ENCODE peak calls at places on chromosomes 1 and 21, in eight cellular contexts. G is H9; L is gastrocnemius medialis; C is stomach; R is naive thymus-derived CD4-positive, alpha-beta T cell; A is right cardiac atrium; B is PC-3; H is heart left ventricle. D is an unnamed sample. For H3K9me3 and H3K4me1, the result is how much of the 10 kb centered on the place peaks cover.

GRCh38 chr1:179164494-179164893 is 65.0 kb downstream of the ABL2 start:
- DNase-seq in B (peak), C (no peak), H (no peak), A (no peak), G (no peak), R (no peak), L (no peak), D (no peak)

GRCh38 chr1:15296602-15297321 is 49.7 kb downstream of the FHAD1 start:
- DNase-seq in G (no peak), C (no peak), B (peak), H (no peak), R (no peak), L (no peak), A (no peak), D (no peak)

GRCh38 chr1:182869241-182869666 is 30.1 kb downstream of the DHX9 start:
- DNase-seq in B (no peak), L (no peak), C (no peak), A (no peak), G (peak), R (no peak), H (no peak), D (peak)

GRCh38 chr1:39526466-39527189 is 35.2 kb downstream of the BMP8A start:
- DNase-seq in H (no peak), C (no peak), A (no peak), R (no peak), B (no peak), L (no peak), G (no peak), D (no peak)

GRCh38 chr1:115991909-115992308 is 15.6 kb downstream of the SLC22A15 start:
- DNase-seq in G (no peak), H (no peak), A (no peak), L (no peak), C (no peak), R (no peak), B (no peak), D (no peak)

GRCh38 chr1:111604931-111605330 is 14.7 kb upstream of the RAP1A start:
- DNase-seq in C (no peak), R (no peak), L (no peak), A (no peak), B (peak), G (no peak), H (no peak), D (no peak)

GRCh38 chr1:186340772-186341171 is 34.3 kb downstream of the TPR start:
- DNase-seq in H (no peak), L (no peak), R (no peak), C (no peak), A (no peak), B (no peak), G (no peak), D (no peak)

GRCh38 chr1:41953291-41953690 is 34.6 kb upstream of the HIVEP3 start:
- DNase-seq in B (no peak), G (no peak), C (no peak), H (no peak), L (no peak), A (no peak), R (no peak), D (no peak)

GRCh38 chr1:112532074-112532473 is 23.3 kb downstream of the WNT2B start:
- DNase-seq in B (no peak), L (no peak), H (no peak), R (no peak), C (no peak), G (no peak), A (no peak), D (no peak)

GRCh38 chr1:85936470-85936869 is 220.1 kb downstream of the COL24A1 start:
- DNase-seq in B (no peak), L (no peak), C (no peak), G (no peak), A (peak), H (no peak), R (no peak), D (no peak)

GRCh38 chr1:231421616-231421970 is 494 bp downstream of the EGLN1 start:
- DNase-seq in H (peak), G (peak), A (peak), L (peak), R (no peak), C (peak), B (peak), D (peak)

GRCh38 chr1:54413295-54413694 is 7.1 kb upstream of the SSBP3 start:
- DNase-seq in A (peak), H (peak), B (peak), G (no peak), L (no peak), C (peak), R (peak), D (peak)

GRCh38 chr1:95685091-95685490 is 451.1 kb downstream of the RWDD3 start:
- DNase-seq in B (no peak), H (no peak), C (no peak), R (no peak), A (no peak), L (no peak), G (no peak), D (no peak)

GRCh38 chr1:236808005-236808404 is 12.9 kb downstream of the MTR start:
- DNase-seq in H (no peak), C (no peak), G (no peak), A (no peak), R (no peak), B (no peak), L (no peak), D (no peak)

GRCh38 chr1:170145061-170145460 is 698 bp upstream of the NTMT2 start:
- DNase-seq in L (no peak), B (no peak), R (no peak), A (no peak), G (no peak), C (no peak), H (no peak), D (no peak)

GRCh38 chr1:42035205-42035829 is 116.6 kb upstream of the HIVEP3 start:
- DNase-seq in R (no peak), C (peak), G (peak), H (peak), B (peak), A (peak), L (peak), D (peak)

GRCh38 chr1:234620272-234620711 is 10.3 kb upstream of the IRF2BP2 start:
- DNase-seq in B (no peak), C (no peak), L (no peak), A (no peak), R (no peak), H (no peak), G (no peak), D (no peak)

GRCh38 chr21:38965241-38965640 is 159.5 kb downstream of the ETS2 start:
- DNase-seq in H (no peak), C (no peak), A (no peak), L (no peak), B (no peak), G (no peak), R (no peak), D (no peak)

GRCh38 chr1:94602312-94602711 is 60.8 kb upstream of the F3 start:
- DNase-seq in C (peak), R (no peak), G (no peak), H (no peak), B (peak), A (peak), L (peak), D (no peak)

GRCh38 chr1:182041615-182042014 is 19.9 kb downstream of the ZNF648 start:
- DNase-seq in G (no peak), H (no peak), L (no peak), B (no peak), R (no peak), A (no peak), C (no peak), D (no peak)

GRCh38 chr1:39922139-39922757 is 20.5 kb upstream of the MYCL start:
- DNase-seq in G (peak), C (no peak), A (peak), L (no peak), H (no peak), R (no peak), B (no peak), D (no peak)

GRCh38 chr1:213987876-213988638 is at the start of gene PROX1:
- DNase-seq in G (peak), R (peak), B (peak), L (peak), A (peak), C (peak), H (peak), D (peak)

GRCh38 chr1:67726224-67726623 is 41.2 kb downstream of the GADD45A start:
- DNase-seq in L (no peak), R (no peak), B (peak), A (no peak), H (no peak), G (no peak), C (no peak), D (no peak)

GRCh38 chr1:228964178-228964819 is 229.0 kb downstream of the RHOU start:
- DNase-seq in B (peak), R (no peak), H (peak), L (peak), G (peak), C (peak), A (peak), D (peak)

GRCh38 chr1:34406377-34406776 is 229.7 kb downstream of the C1orf94 start:
- DNase-seq in A (no peak), C (peak), G (no peak), B (no peak), L (no peak), H (no peak), R (no peak), D (no peak)

GRCh38 chr1:95230256-95230655 is 3.8 kb upstream of the RWDD3 start:
- DNase-seq in H (no peak), R (no peak), L (no peak), A (no peak), G (no peak), B (no peak), C (no peak), D (no peak)

GRCh38 chr21:45015469-45015860 is 58.9 kb upstream of the ADARB1 start:
- DNase-seq in R (no peak), A (no peak), C (no peak), H (peak), B (no peak), G (no peak), L (peak), D (no peak)

GRCh38 chr1:152899027-152899426 is 9.3 kb upstream of the IVL start:
- DNase-seq in B (no peak), H (no peak), R (no peak), L (no peak), A (no peak), C (no peak), G (no peak), D (no peak)

GRCh38 chr1:152904688-152905440 is 3.5 kb upstream of the IVL start:
- DNase-seq in L (no peak), G (no peak), C (no peak), R (no peak), H (no peak), A (no peak), B (no peak), D (no peak)

GRCh38 chr1:152901631-152902030 is 6.7 kb upstream of the IVL start:
- DNase-seq in A (no peak), H (no peak), L (no peak), C (no peak), B (peak), R (no peak), G (no peak), D (no peak)

GRCh38 chr1:152906023-152906565 is 2.3 kb upstream of the IVL start:
- DNase-seq in C (no peak), R (no peak), L (no peak), H (no peak), G (no peak), A (no peak), B (peak), D (no peak)

DNA sequence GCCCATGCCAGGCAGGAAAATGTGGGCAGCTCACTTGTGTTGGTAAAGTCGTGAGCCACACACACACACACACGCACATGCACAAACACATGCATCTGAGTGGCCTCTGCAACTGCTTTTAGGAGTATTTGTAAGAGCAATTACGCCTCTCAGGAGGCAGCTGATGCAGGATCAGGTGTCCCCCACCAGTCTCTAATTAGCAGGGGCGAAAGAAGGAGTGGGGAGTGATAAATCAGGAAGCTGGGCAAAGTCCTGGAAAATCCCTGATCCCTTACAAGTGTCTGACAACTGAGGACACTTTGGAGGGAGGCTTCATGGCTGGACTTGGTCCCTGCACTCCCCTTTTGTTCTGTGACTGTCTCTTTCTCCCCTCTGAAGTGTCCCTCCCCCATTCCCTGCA is 5.7 kb upstream of the IVL start:
- DNase-seq in C (no peak), A (no peak), G (no peak), H (no peak), B (no peak), R (no peak), L (no peak), D (no peak)
- H3K9me3 ChIP-seq in C (under half), A (under half), G (under half), H (under half), B (under half), R (under half), L (under half), D (under half)

DNA sequence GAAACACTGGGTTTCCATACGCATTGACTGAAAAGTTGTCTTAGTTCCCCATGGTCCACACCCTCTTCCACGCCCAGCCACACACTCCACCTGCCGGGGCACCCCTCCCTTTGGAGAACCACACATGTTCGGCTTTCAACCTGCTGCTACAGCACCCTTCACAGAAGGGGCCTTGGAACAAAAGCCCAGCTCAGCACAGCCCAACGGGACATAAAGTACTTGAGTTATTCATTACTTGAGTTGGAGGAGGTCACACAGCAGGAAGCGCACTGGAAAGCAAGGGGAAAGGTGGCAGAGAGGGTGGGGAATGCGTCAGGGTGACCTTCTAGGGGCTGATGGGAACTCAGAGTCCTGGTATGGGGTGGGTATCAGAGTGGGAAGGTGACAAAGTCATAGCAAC is 3.0 kb upstream of the ATP1B1 start:
- DNase-seq in B (no peak), A (no peak), H (no peak), L (no peak), C (peak), R (no peak), G (no peak), D (no peak)
- H3K4me1 ChIP-seq in B (under half), A (under half), H (under half), L (under half), C (under half), R (under half), G (under half), D (under half)

DNA sequence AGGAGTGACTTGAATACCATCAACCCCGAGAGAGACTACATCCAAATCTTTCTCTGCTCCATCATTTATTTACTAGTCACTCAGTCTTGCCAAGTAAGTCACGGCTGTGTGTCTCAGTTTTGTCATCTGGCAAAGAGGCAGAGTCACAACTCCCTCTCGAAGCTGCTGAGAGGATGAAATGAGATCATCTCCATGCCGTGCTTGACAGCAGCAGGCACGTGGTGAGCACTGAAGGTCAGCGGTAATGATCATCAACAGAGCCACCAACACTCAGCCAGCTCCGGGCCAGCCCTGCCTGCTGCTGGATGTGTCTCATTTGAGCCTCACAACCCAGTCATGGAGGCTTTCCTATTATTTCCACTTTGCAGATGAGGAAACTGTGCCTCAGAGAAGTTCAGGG is 19.8 kb downstream of the ALDH4A1 start:
- DNase-seq in A (no peak), L (peak), R (no peak), C (no peak), H (no peak), B (no peak), G (no peak), D (peak)
- H3K27ac ChIP-seq in A (no peak), L (peak), R (no peak), C (no peak), H (no peak), B (no peak), G (no peak), D (no peak)

DNA sequence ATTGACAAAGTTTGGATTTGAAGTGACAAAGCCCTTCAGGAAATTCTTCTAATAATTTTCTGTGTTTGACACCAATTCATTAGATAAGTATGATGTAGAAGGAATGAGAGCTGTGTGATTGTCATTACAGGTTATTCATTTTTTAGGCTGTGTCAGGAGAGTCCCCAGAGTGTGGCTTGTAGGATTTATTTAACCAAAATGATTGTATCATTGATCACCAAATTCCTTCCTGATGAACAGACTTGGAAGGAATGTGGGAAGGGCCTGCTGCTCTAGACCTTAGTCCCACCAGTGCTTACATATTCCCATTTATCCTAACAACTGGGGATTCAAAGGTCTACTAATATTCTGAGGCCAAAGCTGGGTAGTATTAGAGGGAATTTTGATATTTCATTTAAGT is 383.3 kb upstream of the KAZN start:
- DNase-seq in L (no peak), B (peak), A (no peak), R (no peak), G (no peak), C (no peak), H (no peak), D (no peak)
- H3K9me3 ChIP-seq in L (under half), B (under half), A (under half), R (under half), G (under half), C (under half), H (under half), D (under half)

DNA sequence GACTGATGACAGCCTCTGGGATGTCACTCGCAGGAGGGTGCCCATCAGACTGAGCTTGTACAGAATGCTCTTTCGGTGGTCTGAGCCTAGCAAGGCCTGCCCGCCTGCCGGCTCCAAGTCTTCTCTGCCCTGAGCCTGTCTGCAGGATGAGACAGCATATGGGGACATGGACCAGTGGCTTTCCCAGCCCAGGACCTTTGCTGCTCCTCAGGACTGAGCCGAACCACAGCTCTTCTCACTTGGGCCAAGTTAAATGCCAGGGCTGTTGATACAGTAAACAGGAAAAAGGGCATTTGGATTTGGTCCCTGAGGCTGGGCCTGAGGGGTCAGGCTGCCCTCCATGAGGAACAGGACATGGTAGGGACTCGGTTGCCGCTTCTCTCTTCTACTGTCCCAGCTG is 64.3 kb upstream of the EPS8L3 start:
- DNase-seq in G (no peak), R (no peak), C (no peak), L (no peak), A (no peak), B (no peak), H (no peak), D (no peak)
- H3K4me1 ChIP-seq in G (under half), R (under half), C (under half), L (under half), A (under half), B (under half), H (under half), D (under half)

DNA sequence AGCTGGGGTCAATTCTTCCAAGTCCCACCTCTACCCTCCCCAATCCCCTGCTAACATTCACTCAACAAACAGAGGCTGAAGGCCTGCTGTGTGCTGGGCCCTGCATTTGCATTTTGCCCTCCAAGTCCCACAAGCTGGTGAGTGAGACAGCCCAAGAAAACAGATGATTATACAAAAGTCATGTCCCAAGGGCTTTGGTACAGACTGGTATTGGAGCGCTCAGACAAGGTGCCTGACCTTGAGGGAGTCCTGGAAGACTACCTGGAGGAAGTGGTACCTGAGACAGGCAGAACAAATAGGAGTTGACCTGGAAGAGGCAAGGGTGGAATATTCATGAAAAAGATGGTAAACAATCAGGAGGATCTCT is 4.2 kb downstream of the LMOD1 start:
- DNase-seq in G (no peak), B (no peak), A (no peak), R (no peak), C (no peak), H (no peak), L (no peak), D (no peak)
- H3K27ac ChIP-seq in G (peak), B (no peak), A (no peak), R (no peak), C (peak), H (peak), L (peak), D (peak)

GRCh38 chr1:227654858-227655752 is 80.0 kb downstream of the JMJD4 start:
- DNase-seq in G (no peak), L (no peak), C (no peak), R (no peak), H (no peak), B (peak), A (no peak), D (no peak)

DNA sequence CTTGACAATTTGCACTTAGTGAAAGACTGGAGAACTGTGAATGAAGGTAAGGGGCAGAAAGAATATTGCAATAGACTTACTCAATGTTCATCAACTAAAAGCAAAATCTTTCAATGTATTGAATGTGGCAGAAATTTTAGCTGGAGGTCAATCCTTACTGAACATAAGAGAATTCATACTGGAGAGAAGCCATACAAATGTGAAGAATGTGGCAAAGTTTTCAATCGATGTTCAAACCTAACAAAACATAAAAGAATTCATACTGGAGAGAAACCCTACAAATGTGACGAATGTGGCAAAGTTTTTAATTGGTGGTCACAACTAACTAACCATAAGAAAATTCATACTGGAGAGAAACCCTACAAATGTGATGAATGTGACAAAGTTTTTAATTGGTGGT is 80.7 kb downstream of the JMJD4 start:
- DNase-seq in H (no peak), B (peak), G (no peak), R (no peak), A (no peak), L (no peak), C (no peak), D (no peak)
- H3K9me3 ChIP-seq in H (half or more), B (half or more), G (half or more), R (under half), A (under half), L (under half), C (half or more), D (under half)

D was measured in testis.